ENCODE peak calls at places on chromosomes 5 and 9, in seven cellular contexts. B is effector memory CD4-positive, alpha-beta T cell; I is mucosa of descending colon; G is keratinocyte; E is cardiac muscle cell; U is MM.1S; F is suprapubic skin. K is an unnamed sample.
A peak's percentile ranks its signal among the peaks of the same experiment; 100 is the strongest.

GRCh38 chr5:38149815-38150195 is 108.6 kb upstream of the EGFLAM start:
- DNase-seq in U (no peak), I (no peak), E (no peak), F (no peak), B (no peak), G (no peak), K (no peak)

GRCh38 chr9:115395511-115396021 is 277.6 kb upstream of the TNC start:
- DNase-seq in E (no peak), U (no peak), B (no peak), G (no peak), F (no peak), I (no peak), K (no peak)

GRCh38 chr5:172640822-172641358 is at the start of gene NEURL1B:
- DNase-seq in G (no peak), E (peak; percentile 92), I (peak; percentile 90), B (peak; percentile 8), F (peak; percentile 71), U (peak; percentile 76), K (peak; percentile 75)

GRCh38 chr5:90783460-90784333 is 225.1 kb downstream of the ADGRV1 start:
- DNase-seq in E (peak; percentile 83), I (peak; percentile 54), B (peak; percentile 19), U (peak; percentile 69), G (peak; percentile 15), F (peak; percentile 67), K (peak; percentile 53)

GRCh38 chr5:172454355-172455086 is at the start of gene SH3PXD2B:
- DNase-seq in I (peak; percentile 82), U (peak; percentile 55), B (no peak), E (peak; percentile 86), G (no peak), F (peak; percentile 85), K (peak; percentile 79)

GRCh38 chr5:5613261-5613990 is 190.9 kb downstream of the ICE1 start:
- DNase-seq in F (no peak), G (no peak), I (no peak), U (no peak), B (no peak), E (no peak), K (no peak)

GRCh38 chr5:79236970-79237734 is 1.2 kb downstream of the JMY start:
- DNase-seq in I (peak; percentile 68), U (peak; percentile 64), B (no peak), G (no peak), F (peak; percentile 70), E (peak; percentile 54), K (peak; percentile 56)

GRCh38 chr9:114123031-114123977 is 24.2 kb upstream of the KIF12 start:
- DNase-seq in G (no peak), U (no peak), I (no peak), B (no peak), F (peak; percentile 37), E (no peak), K (no peak)

GRCh38 chr9:92543972-92544371 is 8.2 kb upstream of the ECM2 start:
- DNase-seq in F (no peak), U (no peak), G (no peak), I (no peak), B (no peak), E (no peak), K (no peak)

GRCh38 chr9:18149457-18150011 is 324.4 kb upstream of the ADAMTSL1 start:
- DNase-seq in F (no peak), B (no peak), E (no peak), U (no peak), G (no peak), I (no peak), K (no peak)

GRCh38 chr5:132595624-132596023 is 38.8 kb downstream of the RAD50 start:
- DNase-seq in E (no peak), F (no peak), B (no peak), U (no peak), G (no peak), I (no peak), K (no peak)

GRCh38 chr5:56585466-56585865 is 229.9 kb upstream of the MAP3K1 start:
- DNase-seq in I (no peak), G (no peak), B (no peak), U (no peak), F (no peak), E (no peak), K (no peak)

GRCh38 chr5:177129206-177129605 is 4.4 kb upstream of the NSD1 start:
- DNase-seq in F (no peak), G (no peak), E (no peak), B (no peak), I (no peak), U (no peak), K (no peak)
- H3K4me1 ChIP-seq in F (peaks cover 10% of the 10 kb centered on the region), G (peaks cover 6% of the 10 kb centered on the region), E (no peaks in the 10 kb centered on the region), B (peaks cover 21% of the 10 kb centered on the region), I (no peaks in the 10 kb centered on the region), U (peaks cover 8% of the 10 kb centered on the region), K (peaks cover 10% of the 10 kb centered on the region)

GRCh38 chr5:58905944-58906343 is 323.1 kb downstream of the RAB3C start:
- DNase-seq in E (no peak), G (no peak), U (no peak), F (no peak), B (no peak), I (no peak), K (no peak)
- H3K4me3 ChIP-seq in E (no peak overlapping the region), G (no peak overlapping the region), U (no peak overlapping the region), F (no peak overlapping the region), B (no peak overlapping the region), I (no peak overlapping the region), K (no peak overlapping the region)

DNA sequence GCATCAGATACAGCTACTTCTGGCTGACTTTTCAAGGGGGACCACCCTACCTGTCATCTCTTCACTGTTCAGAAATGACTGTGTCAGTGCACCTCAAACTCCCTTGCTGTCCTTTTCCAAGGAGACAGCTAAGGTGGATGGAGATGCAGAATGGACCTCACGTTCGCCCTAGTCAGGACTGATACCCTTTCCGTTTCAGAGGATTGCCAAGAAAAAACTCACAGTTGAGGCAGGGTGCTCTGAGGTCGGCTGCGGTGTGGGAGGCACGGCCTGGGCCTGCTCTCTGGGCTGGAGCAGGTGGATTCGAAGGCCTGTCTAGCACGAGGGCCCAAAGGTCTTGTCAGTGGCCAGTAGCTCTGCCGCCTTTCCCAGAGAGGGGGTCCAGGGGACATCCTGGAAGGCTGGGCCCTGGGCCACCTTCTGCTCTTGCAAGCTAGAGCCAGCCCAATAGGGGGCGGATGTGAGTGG is 2.2 kb upstream of the MSMP start:
- DNase-seq in U (peak; percentile 66), F (peak; percentile 77), G (no peak), E (peak; percentile 62), I (peak; percentile 86), B (peak; percentile 45), K (peak; percentile 83)
- H3K4me1 ChIP-seq in U (peaks cover 20% of the 10 kb centered on the region), F (peaks cover 32% of the 10 kb centered on the region), G (peaks cover 3% of the 10 kb centered on the region), E (peaks cover 6% of the 10 kb centered on the region), I (peaks cover 19% of the 10 kb centered on the region), B (peaks cover 6% of the 10 kb centered on the region), K (peaks cover 43% of the 10 kb centered on the region)

GRCh38 chr5:142800776-142801494 is 30.8 kb downstream of the ARHGAP26 start:
- DNase-seq in B (no peak), I (no peak), U (peak; percentile 84), F (no peak), E (no peak), G (no peak), K (no peak)
- H3K4me3 ChIP-seq in B (no peak overlapping the region), I (no peak overlapping the region), U (peak overlapping the region; percentile 57), F (no peak overlapping the region), E (no peak overlapping the region), G (no peak overlapping the region), K (no peak overlapping the region)

DNA sequence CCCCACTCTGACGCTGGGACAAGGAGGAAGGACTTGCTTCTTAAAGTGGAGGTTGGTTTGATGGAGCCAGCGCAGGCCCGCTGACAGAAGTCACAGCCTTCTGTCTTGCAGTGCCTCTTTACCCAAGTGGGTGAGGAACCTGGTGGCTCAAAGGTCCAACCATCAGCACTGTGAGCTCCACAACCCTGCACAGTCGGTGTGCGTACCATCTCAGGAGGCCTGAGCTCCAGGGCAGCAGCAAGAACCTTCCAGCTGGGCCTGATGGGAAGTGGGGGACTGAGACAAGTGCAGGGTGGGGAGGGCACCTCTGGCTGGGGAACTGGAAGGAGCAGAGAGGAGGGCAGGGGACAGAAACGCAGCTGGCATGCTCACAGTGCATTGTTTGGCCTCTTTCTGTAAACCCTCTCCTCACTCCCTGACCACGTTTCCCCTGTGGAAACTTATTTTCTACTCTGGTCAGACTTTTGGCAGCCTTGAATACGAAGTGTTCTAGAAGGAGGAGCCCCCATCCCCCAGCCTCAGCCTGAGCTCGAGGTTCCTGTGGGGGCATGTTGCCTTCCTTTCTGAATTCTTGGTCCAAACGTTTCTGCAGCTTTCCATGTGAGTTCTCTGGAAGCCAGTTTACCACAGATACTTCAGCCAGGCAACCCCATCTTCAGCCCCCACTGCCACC is 178.5 kb upstream of the PITX1 start:
- DNase-seq in U (no peak), B (no peak), E (no peak), G (no peak), F (no peak), I (no peak), K (no peak)
- H3K4me1 ChIP-seq in U (no peaks in the 10 kb centered on the region), B (no peaks in the 10 kb centered on the region), E (no peaks in the 10 kb centered on the region), G (peaks cover 5% of the 10 kb centered on the region), F (no peaks in the 10 kb centered on the region), I (no peaks in the 10 kb centered on the region), K (no peaks in the 10 kb centered on the region)

GRCh38 chr5:102866315-102866693 is 111.2 kb downstream of the PAM start:
- DNase-seq in I (no peak), E (no peak), B (no peak), G (no peak), F (no peak), U (no peak), K (no peak)
- H3K4me3 ChIP-seq in I (peak overlapping the region; percentile 23), E (peak overlapping the region; percentile 74), B (peak overlapping the region; percentile 40), G (peak overlapping the region; percentile 73), F (peak overlapping the region; percentile 76), U (peak overlapping the region; percentile 51), K (peak overlapping the region; percentile 67)